ENCODE peak calls at places on chromosome 22, in nine cellular contexts. H is stimulated activated CD8-positive, alpha-beta memory T cell treated with anti-CD3 and anti-CD28 coated beads, Interleukin-15, amount 100 ng/mL, for 4 hours; Z is NCI-H1930; G is activated naive CD4-positive, alpha-beta T cell treated with anti-CD3 and anti-CD28 coated beads for 36 hours; R is left ventricle myocardium superior; X is T-helper 2 cell; I is glutamatergic neuron; T is frontal cortex; S is right lobe of liver. A is an unnamed sample.
A peak's percentile ranks its signal among the peaks of the same experiment; 100 is the strongest.

GRCh38 chr22:47192106-47192650 is 429.7 kb downstream of the TBC1D22A start:
- DNase-seq in H (no peak), Z (no peak), G (no peak), R (no peak), X (no peak), S (peak; percentile 42), I (no peak), T (no peak), A (no peak)

GRCh38 chr22:25853078-25853477 is 111.1 kb downstream of the MYO18B start:
- DNase-seq in H (no peak), S (no peak), X (peak; percentile 24), T (no peak), G (no peak), Z (no peak), R (no peak), I (no peak), A (no peak)

GRCh38 chr22:21755855-21756284 is 20.3 kb upstream of the YPEL1 start:
- DNase-seq in S (no peak), T (no peak), R (no peak), H (no peak), X (no peak), Z (no peak), G (no peak), I (no peak), A (no peak)

GRCh38 chr22:29359469-29359868 is 28.9 kb downstream of the AP1B1 start:
- DNase-seq in R (peak; percentile 78), H (no peak), X (no peak), S (peak; percentile 74), T (peak; percentile 71), G (no peak), Z (no peak), I (peak; percentile 79), A (no peak)

GRCh38 chr22:19855504-19856409 is 1.1 kb upstream of the GNB1L start:
- DNase-seq in I (peak; percentile 36), S (peak; percentile 74), R (peak; percentile 68), G (peak; percentile 82), X (peak; percentile 80), Z (no peak), T (no peak), H (peak; percentile 20), A (peak; percentile 40)

GRCh38 chr22:28329582-28330073 is 350.0 kb downstream of the TTC28 start:
- DNase-seq in H (no peak), T (no peak), Z (no peak), X (peak; percentile 47), R (no peak), G (no peak), S (no peak), I (no peak), A (no peak)

GRCh38 chr22:23151827-23152226 is 6.5 kb downstream of the RAB36 start:
- DNase-seq in S (no peak), X (no peak), Z (no peak), I (no peak), R (no peak), T (no peak), H (no peak), G (no peak), A (no peak)

GRCh38 chr22:46078241-46079092 is 71.9 kb upstream of the PPARA start:
- DNase-seq in Z (no peak), T (peak; percentile 66), S (peak; percentile 75), I (peak; percentile 7), G (no peak), R (peak; percentile 89), H (no peak), X (no peak), A (no peak)

GRCh38 chr22:19098157-19098556 is 24.1 kb downstream of the DGCR2 start:
- DNase-seq in G (no peak), T (no peak), H (no peak), X (no peak), R (no peak), I (no peak), Z (no peak), S (peak; percentile 35), A (no peak)

GRCh38 chr22:37533995-37534394 is 14.8 kb upstream of the CARD10 start:
- DNase-seq in S (no peak), R (no peak), H (no peak), X (peak; percentile 63), Z (no peak), I (no peak), G (peak; percentile 44), T (no peak), A (no peak)

GRCh38 chr22:39089928-39090327 is 7.1 kb upstream of the APOBEC3H start:
- DNase-seq in X (no peak), R (peak; percentile 13), G (no peak), T (no peak), S (no peak), Z (no peak), I (no peak), H (no peak), A (no peak)

GRCh38 chr22:45302047-45302446 is 7.7 kb upstream of the FAM118A start:
- DNase-seq in X (peak; percentile 17), S (no peak), G (no peak), H (no peak), I (no peak), R (no peak), T (no peak), Z (no peak), A (no peak)

A was measured in effector memory CD4-positive, alpha-beta T cell.